ENCODE peak calls at places on chromosomes 3 and 15, in four cellular contexts. J, U, Z and P are unnamed samples.

GRCh38 chr3:127002195-127003174 is 19.6 kb downstream of the PLXNA1 start:
- DNase-seq in Z (no peak), U (no peak), J (peak), P (peak)

GRCh38 chr15:101022876-101023275 is 103.7 kb downstream of the LRRK1 start:
- DNase-seq in U (no peak), J (no peak), Z (no peak), P (no peak)

GRCh38 chr15:61715082-61715481 is 345.2 kb downstream of the VPS13C start:
- DNase-seq in U (no peak), Z (no peak), J (no peak), P (no peak)

GRCh38 chr3:128572644-128573105 is 77.9 kb downstream of the RPN1 start:
- DNase-seq in U (peak), Z (peak), J (peak), P (no peak)

GRCh38 chr3:124767691-124768090 is 37.4 kb downstream of the UMPS start:
- DNase-seq in U (no peak), J (no peak), Z (no peak), P (no peak)

GRCh38 chr15:27796405-27797085 is 302.6 kb downstream of the OCA2 start:
- DNase-seq in Z (no peak), J (no peak), U (no peak), P (no peak)

GRCh38 chr3:172307143-172307560 is 141.1 kb downstream of the GHSR start:
- DNase-seq in Z (no peak), J (peak), U (no peak), P (no peak)

GRCh38 chr15:68314563-68314962 is 37.0 kb downstream of the FEM1B start:
- DNase-seq in U (no peak), Z (peak), J (no peak), P (no peak)

GRCh38 chr3:72950801-72951200 is 45.8 kb upstream of the PPP4R2 start:
- DNase-seq in Z (peak), U (no peak), J (no peak), P (no peak)

GRCh38 chr3:50274371-50275104 is 4.3 kb upstream of the LSMEM2 start:
- DNase-seq in J (peak), U (no peak), Z (peak), P (peak)

GRCh38 chr3:145942052-145942451 is 218.9 kb downstream of the PLOD2 start:
- DNase-seq in J (no peak), Z (no peak), U (no peak), P (no peak)

GRCh38 chr3:151206196-151206595 is 3.2 kb upstream of the GPR171 start:
- DNase-seq in Z (no peak), U (no peak), J (no peak), P (no peak)

GRCh38 chr3:40192628-40193027 is 116.9 kb upstream of the EIF1B start:
- DNase-seq in Z (no peak), U (no peak), J (peak), P (no peak)

GRCh38 chr15:98292442-98293240 is 332.1 kb downstream of the ARRDC4 start:
- DNase-seq in J (peak), Z (peak), U (no peak), P (peak)

GRCh38 chr15:83282859-83283812 is 1.3 kb downstream of the BNC1 start:
- DNase-seq in Z (no peak), U (no peak), J (no peak), P (peak)

GRCh38 chr3:94246136-94246535 is 183.3 kb downstream of the NSUN3 start:
- DNase-seq in Z (no peak), U (no peak), J (no peak), P (no peak)

GRCh38 chr3:107845355-107846281 is 245.2 kb downstream of the CD47 start:
- DNase-seq in J (no peak), U (no peak), Z (no peak), P (no peak)

GRCh38 chr3:36784012-36784763 is 19.8 kb upstream of the DCLK3 start:
- DNase-seq in J (no peak), U (no peak), Z (no peak), P (no peak)

GRCh38 chr15:70113304-70113700 is 15.6 kb upstream of the TLE3 start:
- DNase-seq in J (no peak), Z (no peak), U (no peak), P (peak)

GRCh38 chr3:136068708-136069107 is 103.2 kb downstream of the PPP2R3A start:
- DNase-seq in Z (no peak), U (no peak), J (no peak), P (no peak)

GRCh38 chr3:30440880-30441279 is 165.5 kb upstream of the TGFBR2 start:
- DNase-seq in U (no peak), Z (no peak), J (no peak), P (no peak)

GRCh38 chr3:150495149-150495548 is 51.1 kb downstream of the SERP1 start:
- DNase-seq in U (no peak), J (no peak), Z (no peak), P (no peak)

GRCh38 chr3:36969540-36970432 is 23.1 kb downstream of the EPM2AIP1 start:
- DNase-seq in U (peak), J (peak), Z (peak), P (peak)

GRCh38 chr3:152376351-152377183 is 107.8 kb downstream of the MBNL1 start:
- DNase-seq in U (peak), Z (no peak), J (no peak), P (peak)

GRCh38 chr3:46538803-46539442 is 27.2 kb downstream of the LRRC2 start:
- DNase-seq in J (no peak), U (peak), Z (no peak), P (peak)

GRCh38 chr3:170918715-170919114 is 10.3 kb upstream of the EIF5A2 start:
- DNase-seq in Z (no peak), U (no peak), J (no peak), P (no peak)

GRCh38 chr3:125115640-125116039 is 59.8 kb upstream of the HEG1 start:
- DNase-seq in J (no peak), U (no peak), Z (peak), P (no peak)

GRCh38 chr15:80773122-80773551 is 6.0 kb upstream of the CEMIP start:
- DNase-seq in Z (no peak), J (no peak), U (no peak), P (no peak)

GRCh38 chr3:87478716-87479115 is 202.3 kb upstream of the POU1F1 start:
- DNase-seq in Z (no peak), J (no peak), U (no peak), P (no peak)

GRCh38 chr15:57792729-57793449 is 86.4 kb downstream of the POLR2M start:
- DNase-seq in U (no peak), Z (no peak), J (no peak), P (no peak)

GRCh38 chr3:102741105-102741504 is 306.3 kb downstream of the ZPLD1 start:
- DNase-seq in Z (no peak), J (no peak), U (no peak), P (no peak)

GRCh38 chr3:79467721-79468120 is 300.1 kb downstream of the ROBO1 start:
- DNase-seq in J (no peak), U (no peak), Z (no peak), P (no peak)

GRCh38 chr15:67548862-67549651 is 6.6 kb downstream of the MAP2K5 start:
- DNase-seq in Z (no peak), J (no peak), U (no peak), P (no peak)

GRCh38 chr3:463793-464192 is 267.2 kb downstream of the CHL1 start:
- DNase-seq in U (peak), Z (no peak), J (no peak), P (no peak)

GRCh38 chr3:16079519-16079918 is 95.0 kb upstream of the GALNT15 start:
- DNase-seq in Z (no peak), U (no peak), J (no peak), P (peak)

GRCh38 chr3:64268926-64269325 is 43.7 kb upstream of the PRICKLE2 start:
- DNase-seq in Z (no peak), U (no peak), J (no peak), P (no peak)

GRCh38 chr3:180018588-180018987 is 18.1 kb downstream of the PEX5L start:
- DNase-seq in U (no peak), J (no peak), Z (no peak), P (no peak)

GRCh38 chr15:65177901-65178300 is 7.2 kb downstream of the CLPX start:
- DNase-seq in U (no peak), J (no peak), Z (no peak), P (no peak)

GRCh38 chr3:190526787-190527767 is 13.2 kb downstream of the IL1RAP start:
- DNase-seq in Z (peak), U (no peak), J (no peak), P (no peak)

DNA sequence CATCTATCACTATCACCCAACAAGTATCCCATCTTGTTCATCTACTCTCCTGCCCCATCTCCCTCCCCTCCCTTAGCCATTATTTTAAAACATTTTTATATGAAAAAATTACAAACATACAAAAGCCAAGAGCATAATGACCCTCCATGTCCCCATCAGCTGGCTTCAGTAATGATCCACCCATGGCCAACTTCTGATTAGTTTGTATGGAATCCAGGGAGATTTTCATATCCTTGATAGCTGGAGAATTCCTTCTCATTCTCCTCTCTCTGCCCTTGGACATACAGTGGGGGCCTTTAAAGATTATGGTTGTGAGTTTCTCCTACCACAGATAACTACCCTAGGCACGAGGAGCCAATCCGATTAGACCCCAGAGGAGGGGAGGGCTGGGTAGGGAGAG is 40.2 kb downstream of the IRAK2 start:
- DNase-seq in U (no peak), Z (no peak), J (no peak), P (no peak)
- H2AFZ ChIP-seq in U (no peak), Z (no peak), J (no peak), P (no peak)

GRCh38 chr3:177385186-177385585 is 187.9 kb upstream of the TBL1XR1 start:
- DNase-seq in U (no peak), J (no peak), Z (no peak), P (no peak)

GRCh38 chr3:177381070-177381469 is 183.8 kb upstream of the TBL1XR1 start:
- DNase-seq in J (no peak), U (no peak), Z (no peak), P (no peak)

GRCh38 chr3:177385831-177386301 is 188.6 kb upstream of the TBL1XR1 start:
- DNase-seq in Z (no peak), J (no peak), U (no peak), P (peak)

GRCh38 chr3:177379045-177379444 is 181.8 kb upstream of the TBL1XR1 start:
- DNase-seq in U (no peak), Z (peak), J (no peak), P (no peak)

DNA sequence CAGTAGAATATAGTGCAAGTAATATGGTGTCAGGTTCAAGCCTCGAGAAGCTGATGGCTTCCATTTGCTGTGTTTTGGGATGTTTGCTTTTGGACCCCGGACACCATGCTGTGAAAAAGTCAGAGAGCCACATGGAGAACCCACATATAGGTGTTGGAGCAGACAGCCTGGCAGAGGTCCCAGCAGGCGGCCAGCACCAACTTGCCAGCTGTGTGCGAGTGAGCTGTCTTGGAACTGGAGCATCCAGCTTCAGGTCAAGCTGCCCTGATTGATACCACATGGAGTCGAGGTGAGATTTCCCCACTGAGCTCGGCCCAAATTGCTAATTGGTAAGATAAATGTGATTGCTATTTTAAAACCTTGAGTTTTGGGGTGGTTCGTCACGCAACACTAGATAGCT is 185.7 kb upstream of the TBL1XR1 start:
- DNase-seq in J (no peak), Z (no peak), U (no peak), P (no peak)
- TF ChIP-seq MYC in J (no peak), Z (no peak), U (no peak), P (no peak)

GRCh38 chr15:31230630-31231485 is 95.8 kb upstream of the KLF13 start:
- DNase-seq in Z (no peak), J (no peak), U (peak), P (no peak)
- H2AFZ ChIP-seq in Z (no peak), J (no peak), U (no peak), P (no peak)

GRCh38 chr15:92492556-92492955 is 98.9 kb downstream of the ST8SIA2 start:
- DNase-seq in Z (no peak), U (no peak), J (no peak), P (no peak)

GRCh38 chr15:92500023-92500630 is 106.4 kb downstream of the ST8SIA2 start:
- DNase-seq in Z (no peak), U (no peak), J (no peak), P (no peak)

GRCh38 chr15:92494791-92495190 is 101.1 kb downstream of the ST8SIA2 start:
- DNase-seq in U (no peak), Z (no peak), J (no peak), P (no peak)

GRCh38 chr15:92495468-92495867 is 101.8 kb downstream of the ST8SIA2 start:
- DNase-seq in J (no peak), Z (no peak), U (no peak), P (no peak)
- TF ChIP-seq MYC in J (no peak), Z (no peak), U (no peak), P (no peak)

GRCh38 chr15:90058308-90058707 is 44.0 kb downstream of the IDH2 start:
- DNase-seq in J (no peak), Z (no peak), U (peak), P (no peak)
- H2AFZ ChIP-seq in J (no peak), Z (no peak), U (no peak), P (no peak)

DNA sequence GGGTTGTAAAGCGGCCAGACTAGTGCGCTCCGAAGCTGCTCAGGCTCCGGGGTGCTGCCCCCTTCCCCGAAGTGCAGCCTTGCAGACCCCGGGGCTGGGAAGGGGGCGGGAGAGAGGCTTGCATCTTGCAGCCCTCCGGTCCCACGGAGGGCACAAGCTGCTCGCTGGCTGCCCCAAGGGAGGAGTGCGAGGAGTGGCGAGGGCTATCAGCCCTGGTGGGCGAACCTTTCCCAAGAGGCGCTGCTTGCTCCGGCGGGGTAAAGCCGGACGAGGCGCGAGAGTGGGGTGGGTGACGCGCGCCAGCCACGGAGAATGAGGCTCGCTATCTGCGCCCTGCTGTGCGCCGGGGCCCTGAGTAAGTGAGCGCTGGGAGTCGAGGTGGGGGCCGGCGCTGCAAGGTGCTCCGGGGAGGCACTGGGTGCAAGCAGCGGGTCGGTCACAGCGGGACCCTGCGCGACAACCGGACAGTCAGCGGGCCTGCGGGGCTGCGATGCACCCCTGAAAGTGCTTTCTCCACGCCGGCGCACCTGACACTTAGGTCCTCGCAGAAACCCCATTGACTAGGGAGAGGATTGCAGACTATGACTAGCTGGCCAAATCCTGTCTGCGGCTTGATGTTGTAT is 12.7 kb upstream of the TOPBP1 start:
- DNase-seq in Z (no peak), U (no peak), J (no peak), P (no peak)
- TF ChIP-seq MYC in Z (no peak), U (no peak), J (no peak), P (no peak)

GRCh38 chr3:61381745-61382392 is 130.6 kb upstream of the FHIT start:
- DNase-seq in J (peak), U (no peak), Z (peak), P (peak)
- H2AFZ ChIP-seq in J (no peak), U (no peak), Z (no peak), P (no peak)

GRCh38 chr15:25342629-25343028 is 96.2 kb downstream of the UBE3A start:
- DNase-seq in Z (no peak), J (no peak), U (no peak), P (no peak)
- TF ChIP-seq MYC in Z (no peak), J (no peak), U (no peak), P (no peak)

GRCh38 chr3:42068303-42069088 is 22.7 kb upstream of the TRAK1 start:
- DNase-seq in Z (no peak), J (no peak), U (no peak), P (no peak)

GRCh38 chr3:42070089-42070885 is 20.9 kb upstream of the TRAK1 start:
- DNase-seq in J (no peak), Z (no peak), U (no peak), P (no peak)

GRCh38 chr3:42071720-42072582 is 19.2 kb upstream of the TRAK1 start:
- DNase-seq in Z (peak), J (no peak), U (no peak), P (peak)

GRCh38 chr3:42072583-42072924 is 18.6 kb upstream of the TRAK1 start:
- DNase-seq in J (no peak), U (no peak), Z (no peak), P (no peak)

GRCh38 chr3:42072930-42073329 is 18.2 kb upstream of the TRAK1 start:
- DNase-seq in J (no peak), U (no peak), Z (no peak), P (no peak)
- H2AFZ ChIP-seq in J (no peak), U (no peak), Z (no peak), P (no peak)

DNA sequence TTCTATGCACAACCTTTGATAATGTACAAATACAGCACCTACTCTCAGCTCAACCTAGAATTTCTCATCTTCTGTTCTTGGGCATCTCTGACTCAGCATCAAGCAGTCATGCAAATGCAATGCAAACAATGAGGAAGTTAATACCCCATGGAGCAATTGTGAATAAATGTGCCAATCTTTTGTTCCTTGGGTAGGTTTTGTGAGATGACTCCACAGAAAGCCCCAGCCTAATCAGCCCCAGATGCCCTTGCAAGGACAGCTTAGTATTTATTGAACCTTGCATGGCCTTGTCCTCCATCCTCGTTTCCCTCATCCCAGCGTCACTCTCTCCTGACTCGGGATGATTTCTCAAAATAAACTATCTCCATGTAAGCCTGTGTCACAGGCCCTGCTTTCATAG is 494.7 kb upstream of the NECTIN3 start:
- DNase-seq in U (no peak), J (no peak), Z (no peak), P (peak)
- TF ChIP-seq MYC in U (no peak), J (no peak), Z (no peak), P (no peak)